ENCODE peak calls at places on chromosomes 12 and 14, in eight cellular contexts. One of them, this sample, is unnamed.

GRCh38 chr14:99809376-99809775 is 16.2 kb downstream of the EML1 start:
- DNase-seq in thoracic aorta: peak; percentile 28
- DNase-seq in GM12864: no peak
- DNase-seq in AG04450: peak; percentile 41
- DNase-seq in DND-41: no peak
- DNase-seq in ascending aorta: peak; percentile 79
- DNase-seq in mucosa of descending colon: peak; percentile 43
- DNase-seq in heart right ventricle: peak; percentile 80
- DNase-seq in this sample: no peak

GRCh38 chr12:100138048-100138907 is 4.4 kb downstream of the BLTP3B start:
- DNase-seq in thoracic aorta: no peak
- DNase-seq in GM12864: no peak
- DNase-seq in AG04450: no peak
- DNase-seq in DND-41: no peak
- DNase-seq in ascending aorta: no peak
- DNase-seq in mucosa of descending colon: no peak
- DNase-seq in heart right ventricle: no peak
- DNase-seq in this sample: no peak

GRCh38 chr14:34857689-34858449 is 17.3 kb downstream of the BAZ1A start:
- DNase-seq in thoracic aorta: no peak
- DNase-seq in GM12864: no peak
- DNase-seq in AG04450: no peak
- DNase-seq in DND-41: peak; percentile 51
- DNase-seq in ascending aorta: no peak
- DNase-seq in mucosa of descending colon: no peak
- DNase-seq in heart right ventricle: no peak
- DNase-seq in this sample: no peak

GRCh38 chr12:52779914-52780313 is 2.8 kb upstream of the KRT76 start:
- DNase-seq in thoracic aorta: no peak
- DNase-seq in GM12864: no peak
- DNase-seq in AG04450: no peak
- DNase-seq in DND-41: no peak
- DNase-seq in ascending aorta: no peak
- DNase-seq in mucosa of descending colon: no peak
- DNase-seq in heart right ventricle: no peak
- DNase-seq in this sample: no peak

GRCh38 chr12:132279184-132279889 is 50.1 kb downstream of the GALNT9 start:
- DNase-seq in thoracic aorta: no peak
- DNase-seq in GM12864: no peak
- DNase-seq in AG04450: no peak
- DNase-seq in DND-41: no peak
- DNase-seq in ascending aorta: no peak
- DNase-seq in mucosa of descending colon: peak; percentile 61
- DNase-seq in heart right ventricle: peak; percentile 50
- DNase-seq in this sample: peak; percentile 72

GRCh38 chr12:47839214-47839613 is 19.5 kb upstream of the HDAC7 start:
- DNase-seq in thoracic aorta: no peak
- DNase-seq in GM12864: no peak
- DNase-seq in AG04450: no peak
- DNase-seq in DND-41: no peak
- DNase-seq in ascending aorta: no peak
- DNase-seq in mucosa of descending colon: no peak
- DNase-seq in heart right ventricle: no peak
- DNase-seq in this sample: no peak

GRCh38 chr14:82710257-82710841 is 1176.7 kb upstream of the SEL1L start:
- DNase-seq in thoracic aorta: no peak
- DNase-seq in GM12864: peak; percentile 10
- DNase-seq in AG04450: peak; percentile 11
- DNase-seq in DND-41: peak; percentile 43
- DNase-seq in ascending aorta: no peak
- DNase-seq in mucosa of descending colon: peak; percentile 33
- DNase-seq in heart right ventricle: peak; percentile 10
- DNase-seq in this sample: no peak

GRCh38 chr12:127113945-127114344 is 1153.0 kb upstream of the TMEM132C start:
- DNase-seq in thoracic aorta: no peak
- DNase-seq in GM12864: no peak
- DNase-seq in AG04450: no peak
- DNase-seq in DND-41: no peak
- DNase-seq in ascending aorta: no peak
- DNase-seq in mucosa of descending colon: no peak
- DNase-seq in heart right ventricle: no peak
- DNase-seq in this sample: no peak

GRCh38 chr14:104389326-104390220 is 190.0 kb upstream of the C14orf180 start:
- DNase-seq in thoracic aorta: no peak
- DNase-seq in GM12864: no peak
- DNase-seq in AG04450: no peak
- DNase-seq in DND-41: no peak
- DNase-seq in ascending aorta: peak; percentile 57
- DNase-seq in mucosa of descending colon: no peak
- DNase-seq in heart right ventricle: no peak
- DNase-seq in this sample: peak; percentile 78

GRCh38 chr14:29442720-29443119 is 484.9 kb downstream of the PRKD1 start:
- DNase-seq in thoracic aorta: no peak
- DNase-seq in GM12864: no peak
- DNase-seq in AG04450: no peak
- DNase-seq in DND-41: no peak
- DNase-seq in ascending aorta: no peak
- DNase-seq in mucosa of descending colon: no peak
- DNase-seq in heart right ventricle: no peak
- DNase-seq in this sample: no peak

GRCh38 chr14:94340533-94340932 is 17.4 kb upstream of the SERPINA6 start:
- DNase-seq in thoracic aorta: no peak
- DNase-seq in GM12864: no peak
- DNase-seq in AG04450: no peak
- DNase-seq in DND-41: no peak
- DNase-seq in ascending aorta: no peak
- DNase-seq in mucosa of descending colon: no peak
- DNase-seq in heart right ventricle: no peak
- DNase-seq in this sample: no peak

GRCh38 chr14:52694761-52695480 is 437 bp downstream of the ERO1A start:
- DNase-seq in thoracic aorta: no peak
- DNase-seq in GM12864: peak; percentile 77
- DNase-seq in AG04450: no peak
- DNase-seq in DND-41: peak; percentile 77
- DNase-seq in ascending aorta: peak; percentile 69
- DNase-seq in mucosa of descending colon: peak; percentile 72
- DNase-seq in heart right ventricle: peak; percentile 35
- DNase-seq in this sample: no peak

GRCh38 chr14:84144166-84144565 is 1385.8 kb upstream of the FLRT2 start:
- DNase-seq in thoracic aorta: no peak
- DNase-seq in GM12864: no peak
- DNase-seq in AG04450: no peak
- DNase-seq in DND-41: no peak
- DNase-seq in ascending aorta: no peak
- DNase-seq in mucosa of descending colon: no peak
- DNase-seq in heart right ventricle: no peak
- DNase-seq in this sample: no peak

GRCh38 chr12:78977463-78977862 is 112.9 kb downstream of the SYT1 start:
- DNase-seq in thoracic aorta: no peak
- DNase-seq in GM12864: no peak
- DNase-seq in AG04450: no peak
- DNase-seq in DND-41: no peak
- DNase-seq in ascending aorta: no peak
- DNase-seq in mucosa of descending colon: no peak
- DNase-seq in heart right ventricle: no peak
- DNase-seq in this sample: no peak

GRCh38 chr12:58408516-58408915 is 467.1 kb downstream of the ATP23 start:
- DNase-seq in thoracic aorta: no peak
- DNase-seq in GM12864: no peak
- DNase-seq in AG04450: no peak
- DNase-seq in DND-41: no peak
- DNase-seq in ascending aorta: no peak
- DNase-seq in mucosa of descending colon: no peak
- DNase-seq in heart right ventricle: no peak
- DNase-seq in this sample: no peak

GRCh38 chr12:42094277-42094676 is 50.4 kb downstream of the GXYLT1 start:
- DNase-seq in thoracic aorta: no peak
- DNase-seq in GM12864: no peak
- DNase-seq in AG04450: peak; percentile 21
- DNase-seq in DND-41: peak; percentile 13
- DNase-seq in ascending aorta: no peak
- DNase-seq in mucosa of descending colon: no peak
- DNase-seq in heart right ventricle: no peak
- DNase-seq in this sample: no peak

GRCh38 chr12:118536306-118536900 is 160.0 kb downstream of the SUDS3 start:
- DNase-seq in thoracic aorta: no peak
- DNase-seq in GM12864: no peak
- DNase-seq in AG04450: no peak
- DNase-seq in DND-41: no peak
- DNase-seq in ascending aorta: no peak
- DNase-seq in mucosa of descending colon: no peak
- DNase-seq in heart right ventricle: no peak
- DNase-seq in this sample: no peak

GRCh38 chr14:104096751-104097700 is 11.5 kb downstream of the ASPG start:
- DNase-seq in thoracic aorta: no peak
- DNase-seq in GM12864: no peak
- DNase-seq in AG04450: no peak
- DNase-seq in DND-41: peak; percentile 10
- DNase-seq in ascending aorta: no peak
- DNase-seq in mucosa of descending colon: peak; percentile 40
- DNase-seq in heart right ventricle: peak; percentile 5
- DNase-seq in this sample: peak; percentile 69

GRCh38 chr14:58941666-58942065 is 246.8 kb upstream of the DAAM1 start:
- DNase-seq in thoracic aorta: no peak
- DNase-seq in GM12864: no peak
- DNase-seq in AG04450: no peak
- DNase-seq in DND-41: no peak
- DNase-seq in ascending aorta: no peak
- DNase-seq in mucosa of descending colon: no peak
- DNase-seq in heart right ventricle: no peak
- DNase-seq in this sample: no peak

GRCh38 chr14:94917041-94917600 is 147.2 kb upstream of the GSC start:
- DNase-seq in thoracic aorta: no peak
- DNase-seq in GM12864: no peak
- DNase-seq in AG04450: no peak
- DNase-seq in DND-41: peak; percentile 74
- DNase-seq in ascending aorta: no peak
- DNase-seq in mucosa of descending colon: no peak
- DNase-seq in heart right ventricle: no peak
- DNase-seq in this sample: no peak

GRCh38 chr12:53624453-53624852 is 1.7 kb downstream of the ATF7 start:
- DNase-seq in thoracic aorta: no peak
- DNase-seq in GM12864: no peak
- DNase-seq in AG04450: peak; percentile 26
- DNase-seq in DND-41: no peak
- DNase-seq in ascending aorta: no peak
- DNase-seq in mucosa of descending colon: no peak
- DNase-seq in heart right ventricle: no peak
- DNase-seq in this sample: no peak

GRCh38 chr14:101255765-101256125 is 305.6 kb upstream of the DIO3 start:
- DNase-seq in thoracic aorta: no peak
- DNase-seq in GM12864: no peak
- DNase-seq in AG04450: no peak
- DNase-seq in DND-41: no peak
- DNase-seq in ascending aorta: no peak
- DNase-seq in mucosa of descending colon: no peak
- DNase-seq in heart right ventricle: no peak
- DNase-seq in this sample: no peak

GRCh38 chr12:20142956-20143355 is 225.4 kb upstream of the PDE3A start:
- DNase-seq in thoracic aorta: no peak
- DNase-seq in GM12864: no peak
- DNase-seq in AG04450: no peak
- DNase-seq in DND-41: no peak
- DNase-seq in ascending aorta: no peak
- DNase-seq in mucosa of descending colon: no peak
- DNase-seq in heart right ventricle: no peak
- DNase-seq in this sample: no peak
- TF ChIP-seq CTCF in thoracic aorta: no peak
- TF ChIP-seq CTCF in GM12864: no peak
- TF ChIP-seq CTCF in AG04450: no peak
- TF ChIP-seq CTCF in DND-41: no peak
- TF ChIP-seq CTCF in ascending aorta: no peak
- TF ChIP-seq CTCF in mucosa of descending colon: no peak
- TF ChIP-seq CTCF in heart right ventricle: no peak
- TF ChIP-seq CTCF in this sample: peak; percentile 62

GRCh38 chr14:90810808-90811207 is 5.4 kb downstream of the TTC7B start:
- DNase-seq in thoracic aorta: no peak
- DNase-seq in GM12864: no peak
- DNase-seq in AG04450: no peak
- DNase-seq in DND-41: no peak
- DNase-seq in ascending aorta: no peak
- DNase-seq in mucosa of descending colon: no peak
- DNase-seq in heart right ventricle: no peak
- DNase-seq in this sample: no peak
- TF ChIP-seq CTCF in thoracic aorta: no peak
- TF ChIP-seq CTCF in GM12864: no peak
- TF ChIP-seq CTCF in AG04450: no peak
- TF ChIP-seq CTCF in DND-41: no peak
- TF ChIP-seq CTCF in ascending aorta: no peak
- TF ChIP-seq CTCF in mucosa of descending colon: no peak
- TF ChIP-seq CTCF in heart right ventricle: no peak
- TF ChIP-seq CTCF in this sample: no peak

GRCh38 chr14:32208490-32208889 is 5.4 kb upstream of the RNU6-8 start:
- DNase-seq in thoracic aorta: no peak
- DNase-seq in GM12864: no peak
- DNase-seq in AG04450: no peak
- DNase-seq in DND-41: no peak
- DNase-seq in ascending aorta: no peak
- DNase-seq in mucosa of descending colon: no peak
- DNase-seq in heart right ventricle: no peak
- DNase-seq in this sample: no peak

GRCh38 chr14:32212833-32213232 is 9.8 kb upstream of the RNU6-8 start:
- DNase-seq in thoracic aorta: no peak
- DNase-seq in GM12864: no peak
- DNase-seq in AG04450: no peak
- DNase-seq in DND-41: no peak
- DNase-seq in ascending aorta: no peak
- DNase-seq in mucosa of descending colon: no peak
- DNase-seq in heart right ventricle: no peak
- DNase-seq in this sample: no peak

GRCh38 chr14:32206552-32206951 is 3.5 kb upstream of the RNU6-8 start:
- DNase-seq in thoracic aorta: no peak
- DNase-seq in GM12864: no peak
- DNase-seq in AG04450: no peak
- DNase-seq in DND-41: no peak
- DNase-seq in ascending aorta: no peak
- DNase-seq in mucosa of descending colon: no peak
- DNase-seq in heart right ventricle: no peak
- DNase-seq in this sample: no peak

GRCh38 chr14:32209471-32209870 is 6.4 kb upstream of the RNU6-8 start:
- DNase-seq in thoracic aorta: no peak
- DNase-seq in GM12864: no peak
- DNase-seq in AG04450: no peak
- DNase-seq in DND-41: no peak
- DNase-seq in ascending aorta: no peak
- DNase-seq in mucosa of descending colon: no peak
- DNase-seq in heart right ventricle: no peak
- DNase-seq in this sample: no peak

GRCh38 chr14:32211068-32211404 is 8.0 kb upstream of the RNU6-8 start:
- DNase-seq in thoracic aorta: no peak
- DNase-seq in GM12864: no peak
- DNase-seq in AG04450: no peak
- DNase-seq in DND-41: no peak
- DNase-seq in ascending aorta: no peak
- DNase-seq in mucosa of descending colon: no peak
- DNase-seq in heart right ventricle: no peak
- DNase-seq in this sample: no peak
- TF ChIP-seq CTCF in thoracic aorta: no peak
- TF ChIP-seq CTCF in GM12864: no peak
- TF ChIP-seq CTCF in AG04450: no peak
- TF ChIP-seq CTCF in DND-41: no peak
- TF ChIP-seq CTCF in ascending aorta: no peak
- TF ChIP-seq CTCF in mucosa of descending colon: no peak
- TF ChIP-seq CTCF in heart right ventricle: no peak
- TF ChIP-seq CTCF in this sample: no peak

GRCh38 chr12:11026118-11026517 is 3.7 kb upstream of the TAS2R19 start:
- DNase-seq in thoracic aorta: no peak
- DNase-seq in GM12864: no peak
- DNase-seq in AG04450: no peak
- DNase-seq in DND-41: no peak
- DNase-seq in ascending aorta: no peak
- DNase-seq in mucosa of descending colon: no peak
- DNase-seq in heart right ventricle: no peak
- DNase-seq in this sample: no peak
- TF ChIP-seq CTCF in thoracic aorta: no peak
- TF ChIP-seq CTCF in GM12864: peak; percentile 24
- TF ChIP-seq CTCF in AG04450: no peak
- TF ChIP-seq CTCF in DND-41: no peak
- TF ChIP-seq CTCF in ascending aorta: no peak
- TF ChIP-seq CTCF in mucosa of descending colon: no peak
- TF ChIP-seq CTCF in heart right ventricle: no peak
- TF ChIP-seq CTCF in this sample: no peak